ENCODE peak calls at places on chromosomes 11 and 22, in six cellular contexts. L, R, M, A, E and B are unnamed samples.

GRCh38 chr11:11022126-11022730 is 164.4 kb upstream of the ZBED5 start:
- DNase-seq in E (no peak), A (no peak), R (no peak), L (no peak), M (no peak), B (no peak)

GRCh38 chr11:8699903-8700302 is 17.3 kb downstream of the RPL27A start:
- DNase-seq in R (no peak), L (no peak), E (no peak), M (no peak), A (no peak), B (peak)

GRCh38 chr22:46776876-46777608 is 14.6 kb downstream of the TBC1D22A start:
- DNase-seq in A (no peak), R (peak), E (no peak), L (no peak), M (no peak), B (no peak)

GRCh38 chr11:96101146-96101545 is 177.2 kb upstream of the MTMR2 start:
- DNase-seq in L (no peak), E (no peak), M (no peak), R (no peak), A (no peak), B (no peak)

GRCh38 chr11:131685906-131686305 is 315.5 kb downstream of the NTM start:
- DNase-seq in R (no peak), E (no peak), M (no peak), L (no peak), A (no peak), B (no peak)

GRCh38 chr11:70556884-70557741 is 158.8 kb downstream of the CTTN start:
- DNase-seq in E (no peak), M (no peak), A (no peak), L (no peak), R (no peak), B (no peak)

GRCh38 chr11:10770626-10771254 is 19.7 kb downstream of the CTR9 start:
- DNase-seq in E (peak), L (no peak), M (no peak), A (peak), R (no peak), B (no peak)

GRCh38 chr11:122235615-122236014 is 119.6 kb upstream of the BLID start:
- DNase-seq in L (no peak), R (no peak), A (no peak), E (peak), M (no peak), B (no peak)

GRCh38 chr11:112962854-112963367 is 1.7 kb downstream of the NCAM1 start:
- DNase-seq in E (peak), L (no peak), M (no peak), R (peak), A (peak), B (peak)

GRCh38 chr11:12177739-12178338 is 67.4 kb downstream of the MICAL2 start:
- DNase-seq in A (no peak), R (no peak), L (no peak), M (no peak), E (no peak), B (no peak)

GRCh38 chr11:111444040-111444439 is 65.0 kb upstream of the POU2AF1 start:
- DNase-seq in E (no peak), A (no peak), L (no peak), R (no peak), M (no peak), B (no peak)

GRCh38 chr11:24645563-24645962 is 148.7 kb downstream of the LUZP2 start:
- DNase-seq in R (no peak), M (no peak), E (no peak), L (no peak), A (no peak), B (no peak)

GRCh38 chr11:131859811-131860210 is 489.4 kb downstream of the NTM start:
- DNase-seq in E (no peak), R (no peak), M (no peak), A (no peak), L (no peak), B (no peak)

GRCh38 chr11:110000858-110001257 is 92.3 kb upstream of the ZC3H12C start:
- DNase-seq in R (no peak), L (no peak), M (no peak), A (no peak), E (no peak), B (no peak)

GRCh38 chr22:50031189-50032091 is 18.9 kb upstream of the IL17REL start:
- DNase-seq in L (no peak), M (no peak), R (peak), E (no peak), A (no peak), B (no peak)

GRCh38 chr22:33126881-33127280 is 68.7 kb upstream of the SYN3 start:
- DNase-seq in M (no peak), E (no peak), A (no peak), R (no peak), L (no peak), B (no peak)

GRCh38 chr11:4680341-4680740 is 17.3 kb downstream of the OR51E2 start:
- DNase-seq in R (no peak), E (no peak), A (no peak), M (no peak), L (no peak), B (no peak)

GRCh38 chr11:34161812-34162506 is 56.5 kb downstream of the NAT10 start:
- DNase-seq in R (no peak), L (no peak), A (no peak), E (no peak), M (peak), B (no peak)

GRCh38 chr22:48889209-48889830 is 938.4 kb downstream of the BRD1 start:
- DNase-seq in M (no peak), E (no peak), R (peak), L (no peak), A (no peak), B (no peak)

GRCh38 chr11:69704508-69705245 is 855 bp upstream of the FGF19 start:
- DNase-seq in L (no peak), E (no peak), A (no peak), R (peak), M (no peak), B (no peak)

GRCh38 chr22:19045094-19045493 is 77.1 kb downstream of the DGCR2 start:
- DNase-seq in R (no peak), L (no peak), M (no peak), A (no peak), E (no peak), B (no peak)

GRCh38 chr22:46240073-46240472 is 10.0 kb downstream of the CDPF1 start:
- DNase-seq in E (no peak), M (no peak), A (no peak), R (no peak), L (no peak), B (no peak)

GRCh38 chr11:76587810-76588454 is 82.6 kb downstream of the LRRC32 start:
- DNase-seq in A (no peak), M (no peak), R (no peak), L (no peak), E (no peak), B (no peak)

GRCh38 chr22:38721551-38721950 is 15.8 kb downstream of the GTPBP1 start:
- DNase-seq in R (no peak), M (no peak), L (no peak), E (no peak), A (no peak), B (no peak)

GRCh38 chr22:36016656-36017055 is 12.0 kb downstream of the RBFOX2 start:
- DNase-seq in A (no peak), R (no peak), E (no peak), M (no peak), L (no peak), B (no peak)

GRCh38 chr11:33214187-33214586 is 43.0 kb upstream of the HIPK3 start:
- DNase-seq in M (no peak), E (no peak), L (no peak), A (no peak), R (no peak), B (no peak)

GRCh38 chr11:94876645-94877445 is 96.5 kb downstream of the CWC15 start:
- DNase-seq in M (peak), A (no peak), L (no peak), E (peak), R (no peak), B (no peak)

GRCh38 chr22:20957118-20957690 is 9.9 kb upstream of the AIFM3 start:
- DNase-seq in M (no peak), A (peak), L (no peak), R (peak), E (peak), B (no peak)

DNA sequence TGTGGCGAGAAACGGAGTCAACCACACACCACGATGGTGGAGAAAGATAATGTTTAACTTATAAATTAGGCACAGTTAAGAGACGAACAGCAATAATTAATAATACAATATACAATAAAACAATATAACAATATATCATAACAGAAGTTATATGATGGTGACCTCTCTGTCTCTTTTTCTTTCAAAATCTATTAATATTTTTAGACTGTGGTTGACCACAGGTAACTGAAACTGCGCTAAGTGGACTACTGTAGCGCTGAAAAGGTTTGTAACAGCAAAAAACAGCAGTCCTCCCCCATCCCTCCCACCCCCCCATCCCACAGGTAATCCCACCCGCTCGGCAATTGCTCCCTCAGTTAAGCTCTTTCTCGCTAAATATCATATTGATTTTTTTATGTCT is 3.6 kb upstream of the SSTR3 start:
- DNase-seq in L (no peak), A (no peak), M (no peak), R (no peak), E (no peak), B (no peak)
- H3K27ac ChIP-seq in L (no peak), A (no peak), M (no peak), R (no peak), E (no peak), B (no peak)

DNA sequence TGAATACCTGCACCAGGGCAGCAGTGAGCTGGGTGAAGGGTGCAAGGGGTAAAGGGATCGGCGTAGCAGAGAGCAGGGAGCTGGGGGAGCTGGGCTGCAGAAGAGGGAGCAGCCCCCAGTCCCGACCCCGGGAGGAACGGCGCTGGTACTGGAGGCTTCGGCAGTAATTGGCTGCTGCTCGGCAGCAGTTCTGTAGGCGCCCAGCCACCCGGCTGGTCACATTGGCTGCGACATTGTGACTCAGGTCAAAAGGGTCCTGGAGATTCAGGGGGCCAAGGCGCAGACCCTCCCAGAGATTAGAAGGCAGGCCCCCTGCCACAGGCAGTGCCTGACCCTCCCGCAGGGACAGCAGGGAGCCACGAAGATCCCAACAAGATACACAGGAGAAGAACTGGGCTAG is 2.1 kb upstream of the EEF1G start:
- DNase-seq in E (no peak), A (no peak), M (no peak), L (no peak), R (peak), B (no peak)
- H3K27ac ChIP-seq in E (peak), A (peak), M (no peak), L (no peak), R (peak), B (no peak)

GRCh38 chr11:128424867-128425285 is 162.5 kb downstream of the ETS1 start:
- DNase-seq in E (peak), L (no peak), A (peak), M (no peak), R (peak), B (no peak)

GRCh38 chr11:128421577-128421976 is 165.8 kb downstream of the ETS1 start:
- DNase-seq in R (no peak), M (no peak), A (no peak), E (no peak), L (no peak), B (no peak)

GRCh38 chr11:128420943-128421342 is 166.4 kb downstream of the ETS1 start:
- DNase-seq in M (no peak), A (no peak), E (no peak), R (no peak), L (no peak), B (no peak)

GRCh38 chr11:128424271-128424709 is 163.1 kb downstream of the ETS1 start:
- DNase-seq in R (no peak), M (no peak), L (no peak), E (peak), A (no peak), B (no peak)

DNA sequence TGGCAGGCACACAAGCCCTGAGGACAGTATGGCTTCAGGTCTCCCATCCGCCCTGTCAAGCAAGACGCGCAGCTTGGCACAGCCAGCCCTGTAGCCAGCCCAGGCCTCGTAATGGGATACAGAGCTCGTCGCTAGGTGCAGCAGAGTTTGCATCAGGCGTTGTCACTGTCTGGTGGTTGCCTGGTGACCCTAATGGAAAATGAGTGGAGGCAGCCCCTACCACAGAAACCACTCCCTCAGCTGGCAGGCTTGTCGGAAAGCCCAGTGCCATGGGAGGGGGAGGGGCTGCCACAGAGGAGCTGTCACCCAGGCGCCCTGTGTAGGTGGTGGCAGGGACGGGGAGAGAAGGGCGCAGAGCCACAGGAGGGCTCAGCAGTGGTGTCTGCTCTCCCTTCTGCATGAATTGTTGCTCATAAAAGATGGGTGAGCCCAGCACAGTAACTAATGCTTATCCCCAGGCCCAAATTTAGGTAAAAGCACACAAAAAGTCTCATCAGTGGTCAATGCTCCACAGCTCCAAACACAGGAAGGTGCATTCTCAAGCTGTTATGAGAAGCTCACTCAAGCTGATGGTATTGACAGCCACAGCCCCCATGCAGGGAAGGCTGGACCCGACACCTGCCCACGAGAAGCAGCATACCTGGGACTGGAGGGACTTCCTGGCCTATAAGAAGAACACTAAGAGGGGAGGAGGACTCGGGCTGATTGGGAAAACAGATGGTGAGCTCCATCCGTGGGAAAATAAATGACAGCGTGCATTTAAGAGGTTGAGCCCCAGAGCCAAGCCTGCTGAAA is 164.6 kb downstream of the ETS1 start:
- DNase-seq in A (peak), L (peak), R (peak), M (peak), E (peak), B (no peak)
- H3K27ac ChIP-seq in A (no peak), L (peak), R (peak), M (peak), E (no peak), B (no peak)

GRCh38 chr11:68122936-68123539 is 1.9 kb upstream of the CHKA start:
- DNase-seq in M (no peak), A (peak), L (no peak), R (no peak), E (no peak), B (no peak)
- H3K27ac ChIP-seq in M (no peak), A (peak), L (no peak), R (peak), E (peak), B (no peak)

GRCh38 chr11:75527938-75528845 is 2.5 kb upstream of the GDPD5 start:
- DNase-seq in E (no peak), A (no peak), R (no peak), M (no peak), L (no peak), B (no peak)
- H3K27ac ChIP-seq in E (no peak), A (no peak), R (no peak), M (no peak), L (no peak), B (no peak)

GRCh38 chr11:63915961-63916836 is 765 bp downstream of the RCOR2 start:
- DNase-seq in M (peak), L (no peak), E (peak), R (peak), A (peak), B (peak)
- H3K27ac ChIP-seq in M (no peak), L (no peak), E (no peak), R (no peak), A (peak), B (peak)

GRCh38 chr22:31491218-31491962 is 1.7 kb upstream of the EIF4ENIF1 start:
- DNase-seq in R (no peak), M (no peak), L (no peak), E (no peak), A (no peak), B (no peak)
- H3K27ac ChIP-seq in R (peak), M (peak), L (peak), E (peak), A (peak), B (peak)

DNA sequence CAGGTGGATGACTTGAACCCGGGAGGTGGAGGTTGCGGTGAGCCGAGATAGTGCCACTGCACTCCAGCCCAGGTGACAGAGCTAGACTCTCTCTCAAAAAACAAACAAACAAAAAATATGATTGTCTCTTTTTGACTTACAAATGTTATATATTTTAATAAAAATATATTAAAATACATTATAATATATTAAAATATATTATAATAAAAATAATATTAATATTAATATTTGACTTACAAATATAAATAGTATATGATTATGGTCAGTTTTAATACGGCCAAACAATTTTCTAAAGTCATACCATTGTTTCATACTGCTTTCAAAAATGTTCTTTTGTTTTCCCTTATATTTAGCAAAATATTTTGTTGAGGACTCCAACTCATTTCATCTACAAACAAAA is 27.2 kb upstream of the DDX6 start:
- DNase-seq in M (no peak), E (no peak), L (no peak), A (no peak), R (no peak), B (no peak)
- H3K27ac ChIP-seq in M (no peak), E (no peak), L (no peak), A (no peak), R (no peak), B (no peak)

GRCh38 chr11:72972541-72973128 is 158.4 kb downstream of the ATG16L2 start:
- DNase-seq in E (no peak), M (no peak), R (no peak), A (no peak), L (no peak), B (no peak)

GRCh38 chr11:72971611-72972010 is 157.4 kb downstream of the ATG16L2 start:
- DNase-seq in L (no peak), E (no peak), R (no peak), A (no peak), M (no peak), B (no peak)

GRCh38 chr11:72971211-72971610 is 157.0 kb downstream of the ATG16L2 start:
- DNase-seq in M (no peak), R (no peak), L (no peak), E (no peak), A (no peak), B (no peak)

GRCh38 chr11:72975778-72976520 is 161.7 kb downstream of the ATG16L2 start:
- DNase-seq in L (no peak), R (no peak), A (no peak), M (no peak), E (no peak), B (no peak)

GRCh38 chr11:72974487-72975205 is 160.4 kb downstream of the ATG16L2 start:
- DNase-seq in L (no peak), R (no peak), E (no peak), A (no peak), M (no peak), B (no peak)
- H3K27ac ChIP-seq in L (no peak), R (peak), E (no peak), A (peak), M (no peak), B (no peak)